ENCODE peak calls at places on chromosomes 11 and 22, in seven cellular contexts. C is HCT116, E is SK-N-SH, Z is GM12878, P is K562, K is HepG2, A is H1. R is an unnamed sample.

GRCh38 chr11:96294289-96294688 is 48.7 kb downstream of the MAML2 start:
- DNase-seq in A (no peak), E (no peak), C (no peak), Z (no peak), P (no peak), K (no peak), R (no peak)

GRCh38 chr11:68832476-68833176 is 9.1 kb downstream of the CPT1A start:
- DNase-seq in Z (no peak), E (peak), A (no peak), C (no peak), P (no peak), K (no peak), R (peak)

GRCh38 chr22:40215266-40215665 is 37.5 kb downstream of the TNRC6B start:
- DNase-seq in C (no peak), P (no peak), E (no peak), K (no peak), A (no peak), Z (no peak), R (peak)

GRCh38 chr22:27885977-27886842 is 32.8 kb downstream of the PITPNB start:
- DNase-seq in P (peak), Z (no peak), C (peak), A (no peak), E (peak), K (peak), R (peak)

GRCh38 chr22:41687901-41688364 is 734 bp downstream of the SNU13 start:
- DNase-seq in C (no peak), K (no peak), A (no peak), E (peak), Z (no peak), P (peak), R (no peak)

GRCh38 chr11:116148645-116149044 is 624.1 kb downstream of the BUD13 start:
- DNase-seq in K (no peak), E (no peak), A (no peak), P (no peak), Z (no peak), C (no peak), R (no peak)

GRCh38 chr22:32628626-32629587 is 154.3 kb downstream of the FBXO7 start:
- DNase-seq in E (no peak), P (no peak), Z (no peak), K (peak), A (no peak), C (no peak), R (no peak)

GRCh38 chr11:130209128-130209932 is 49.7 kb downstream of the ST14 start:
- DNase-seq in P (no peak), E (peak), K (no peak), Z (no peak), A (no peak), C (no peak), R (no peak)

GRCh38 chr11:46537851-46538295 is 56.0 kb downstream of the AMBRA1 start:
- DNase-seq in K (peak), A (peak), Z (no peak), P (peak), C (peak), E (peak), R (peak)

GRCh38 chr22:19067696-19068348 is 54.4 kb downstream of the DGCR2 start:
- DNase-seq in C (no peak), K (no peak), Z (no peak), A (no peak), P (no peak), E (no peak), R (no peak)

GRCh38 chr11:2665747-2666710 is 33.8 kb downstream of the KCNQ1OT1 start:
- DNase-seq in Z (no peak), P (no peak), E (no peak), K (no peak), A (no peak), C (no peak), R (no peak)

GRCh38 chr11:28938091-28938490 is 829.9 kb downstream of the METTL15 start:
- DNase-seq in C (no peak), E (no peak), A (no peak), P (no peak), Z (no peak), K (no peak), R (peak)

GRCh38 chr11:20337526-20338154 is 25.9 kb upstream of the HTATIP2 start:
- DNase-seq in Z (no peak), E (peak), K (peak), C (peak), A (no peak), P (no peak), R (peak)

GRCh38 chr22:46584081-46584903 is 35.9 kb upstream of the GRAMD4 start:
- DNase-seq in K (no peak), E (no peak), A (no peak), P (no peak), Z (no peak), C (no peak), R (no peak)

GRCh38 chr11:114296190-114296978 is at the start of gene NNMT:
- DNase-seq in K (no peak), Z (no peak), A (no peak), P (peak), E (no peak), C (no peak), R (no peak)

GRCh38 chr22:43440556-43440955 is 28.7 kb downstream of the MPPED1 start:
- DNase-seq in E (no peak), P (no peak), C (no peak), K (no peak), A (no peak), Z (no peak), R (no peak)

GRCh38 chr11:103596323-103596722 is 440.1 kb upstream of the DDI1 start:
- DNase-seq in P (no peak), A (no peak), C (no peak), Z (no peak), K (no peak), E (no peak), R (no peak)

DNA sequence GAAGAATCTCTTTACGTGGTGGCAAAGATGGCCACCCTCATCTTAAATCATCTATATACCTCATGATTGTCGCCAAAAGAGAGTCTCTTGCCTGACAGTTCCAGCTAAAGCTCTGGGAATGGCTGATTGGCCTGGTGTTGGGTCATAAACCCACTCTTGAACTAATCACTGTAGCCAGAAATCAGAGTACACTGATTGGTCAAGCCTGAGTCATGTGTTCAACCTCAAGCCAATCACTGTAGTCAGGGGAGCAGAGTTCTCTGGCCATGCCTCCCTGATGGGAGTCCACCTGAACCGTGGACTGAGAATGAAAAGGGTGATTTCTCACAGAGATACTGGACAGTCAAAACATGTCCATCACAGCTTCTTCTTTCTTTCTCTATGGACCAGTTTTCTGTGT is 45.8 kb downstream of the RCN1 start:
- DNase-seq in Z (no peak), K (no peak), E (no peak), A (no peak), C (no peak), P (no peak), R (no peak)
- TF ChIP-seq JUND in Z (no peak), K (no peak), E (no peak), A (no peak), C (no peak), P (no peak), R (no peak)

GRCh38 chr11:87263439-87263838 is 225.7 kb downstream of the TMEM135 start:
- DNase-seq in C (no peak), P (no peak), E (no peak), K (no peak), Z (no peak), A (no peak), R (no peak)

GRCh38 chr11:87263979-87264378 is 226.2 kb downstream of the TMEM135 start:
- DNase-seq in Z (no peak), A (no peak), P (no peak), K (no peak), C (no peak), E (no peak), R (no peak)

GRCh38 chr11:87265132-87265531 is 227.4 kb downstream of the TMEM135 start:
- DNase-seq in P (no peak), E (no peak), Z (no peak), K (no peak), A (no peak), C (no peak), R (no peak)

GRCh38 chr11:87265915-87266314 is 228.2 kb downstream of the TMEM135 start:
- DNase-seq in C (no peak), E (no peak), A (no peak), K (no peak), Z (no peak), P (no peak), R (no peak)

DNA sequence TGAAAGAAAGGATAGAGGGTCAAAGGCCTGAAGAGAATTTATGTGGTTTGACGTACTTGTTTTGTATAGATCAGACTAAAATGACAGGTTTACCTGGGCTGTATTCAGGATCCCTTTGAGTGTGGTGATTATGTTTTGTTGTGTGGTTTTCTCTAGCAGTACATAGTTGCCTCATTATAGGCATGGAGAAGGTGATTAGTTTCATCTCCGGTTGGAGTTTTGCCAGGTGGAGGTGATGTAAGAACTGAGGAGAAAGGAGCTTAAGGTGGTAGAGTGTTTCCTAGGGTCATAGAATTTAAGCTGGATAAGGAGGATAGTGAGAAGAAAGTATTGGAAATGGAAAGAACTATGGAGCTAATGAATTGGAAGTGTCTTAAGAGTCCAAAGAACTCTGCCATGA is 229.0 kb downstream of the TMEM135 start:
- DNase-seq in A (no peak), P (peak), Z (no peak), K (no peak), C (no peak), E (no peak), R (no peak)
- TF ChIP-seq JUND in A (no peak), P (peak), Z (no peak), K (no peak), C (no peak), E (no peak), R (no peak)

DNA sequence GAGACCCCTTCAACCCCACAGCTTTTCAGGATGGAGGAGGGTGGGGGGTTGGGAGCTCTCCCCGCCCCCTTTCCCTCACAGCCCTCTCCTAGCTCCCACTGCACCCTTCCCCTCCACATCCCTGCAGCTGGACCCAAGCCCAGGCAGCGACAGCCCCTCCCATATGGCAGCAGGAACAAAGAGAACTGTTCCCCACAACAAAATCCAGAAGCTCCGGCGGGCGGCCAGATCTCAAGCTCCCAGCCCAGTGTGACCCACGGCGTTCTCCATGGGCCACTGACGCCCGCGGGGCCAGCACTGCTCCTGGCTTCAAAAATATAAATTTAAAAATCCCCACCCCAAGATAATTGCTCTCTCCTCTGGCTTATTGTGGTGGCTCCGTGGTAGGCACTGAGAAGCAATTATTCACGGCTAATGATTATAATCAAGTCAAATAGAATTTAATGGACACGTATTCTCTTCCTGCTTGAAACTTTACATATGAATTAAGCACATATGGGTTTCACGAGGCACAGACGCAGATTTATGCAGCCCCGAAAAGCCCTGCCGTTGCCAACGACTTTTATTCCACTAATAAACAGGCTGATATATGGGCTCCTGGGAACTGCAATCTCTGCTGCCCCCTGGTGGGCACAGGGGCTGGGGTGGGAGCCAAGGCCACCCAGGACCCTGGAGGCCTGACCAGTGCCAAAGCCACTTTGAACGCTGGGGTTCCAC is 17.6 kb downstream of the MACROD1 start:
- DNase-seq in K (peak), A (peak), Z (no peak), P (peak), E (peak), C (peak), R (peak)
- TF ChIP-seq JUND in K (no peak), A (no peak), Z (no peak), P (no peak), E (no peak), C (no peak), R (no peak)

GRCh38 chr22:37803195-37803635 is 4.5 kb upstream of the GCAT start:
- DNase-seq in C (no peak), A (no peak), K (peak), P (peak), Z (no peak), E (no peak), R (no peak)
- TF ChIP-seq JUND in C (no peak), A (no peak), K (no peak), P (peak), Z (no peak), E (no peak), R (no peak)

GRCh38 chr11:16001044-16001568 is 355.2 kb downstream of the SOX6 start:
- DNase-seq in A (no peak), P (no peak), K (no peak), E (no peak), Z (no peak), C (no peak), R (no peak)

GRCh38 chr11:16002942-16003341 is 353.4 kb downstream of the SOX6 start:
- DNase-seq in P (no peak), E (no peak), Z (no peak), A (no peak), C (no peak), K (no peak), R (no peak)

GRCh38 chr11:16007514-16007913 is 348.8 kb downstream of the SOX6 start:
- DNase-seq in E (no peak), Z (no peak), C (no peak), A (no peak), K (no peak), P (no peak), R (no peak)

GRCh38 chr11:16000065-16000464 is 356.3 kb downstream of the SOX6 start:
- DNase-seq in A (no peak), C (no peak), P (no peak), Z (no peak), K (no peak), E (no peak), R (no peak)

DNA sequence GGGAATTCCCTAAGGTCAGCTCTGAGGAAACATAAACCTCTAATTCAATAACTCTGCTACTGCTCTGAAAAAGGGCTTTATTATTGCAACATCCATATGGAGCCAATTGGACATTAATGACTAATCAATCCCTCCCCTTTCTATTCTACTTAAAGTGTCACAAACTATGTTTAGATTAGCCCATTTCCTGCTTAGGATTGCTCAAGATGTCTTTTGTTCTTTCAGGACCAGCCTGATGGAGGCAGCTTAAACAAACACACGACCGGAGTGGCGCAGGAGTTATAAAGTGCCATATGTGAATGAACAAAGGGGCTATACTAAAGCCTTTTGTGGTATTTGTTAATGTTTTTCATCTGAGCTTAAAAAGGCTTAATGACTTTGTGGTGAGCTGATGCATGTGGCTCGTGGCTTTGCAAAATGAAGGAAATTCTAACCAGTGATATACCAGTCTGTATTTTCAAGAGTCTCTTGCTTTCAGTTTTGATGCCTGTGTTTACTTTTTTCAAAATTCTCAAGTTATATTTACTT is 354.4 kb downstream of the SOX6 start:
- DNase-seq in Z (no peak), E (no peak), P (no peak), K (peak), A (no peak), C (peak), R (no peak)
- TF ChIP-seq JUND in Z (no peak), E (no peak), P (no peak), K (no peak), A (no peak), C (no peak), R (no peak)

GRCh38 chr11:125777309-125777708 is 1.3 kb downstream of the PATE2 start:
- DNase-seq in E (no peak), K (no peak), A (no peak), P (no peak), C (no peak), Z (no peak), R (no peak)
- TF ChIP-seq JUND in E (no peak), K (no peak), A (no peak), P (no peak), C (no peak), Z (no peak), R (no peak)

DNA sequence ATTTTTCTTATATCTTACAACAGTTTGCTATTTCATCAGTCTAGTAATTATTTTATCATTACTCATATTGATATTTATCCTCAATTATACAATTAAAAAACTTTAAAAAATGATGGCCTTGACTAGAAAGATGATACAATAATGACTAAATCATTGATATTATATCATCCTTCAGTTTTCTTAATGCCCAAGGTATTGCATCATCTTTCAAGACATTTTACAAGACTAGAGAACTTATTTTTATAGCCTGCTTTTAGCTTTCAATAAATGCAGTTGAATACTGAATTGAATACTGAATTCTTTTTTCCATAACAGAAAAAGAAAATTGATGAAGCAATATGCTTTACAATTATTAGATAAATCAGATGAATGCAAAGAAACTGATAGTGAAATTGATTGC is 886.5 kb upstream of the LRRC4C start:
- DNase-seq in P (no peak), C (no peak), K (no peak), A (no peak), E (no peak), Z (no peak), R (no peak)
- TF ChIP-seq JUND in P (no peak), C (no peak), K (no peak), A (no peak), E (no peak), Z (no peak), R (no peak)

GRCh38 chr11:33478111-33478573 is 221.0 kb downstream of the HIPK3 start:
- DNase-seq in E (no peak), Z (peak), A (no peak), P (no peak), K (peak), C (no peak), R (no peak)

GRCh38 chr11:33474866-33475265 is 217.7 kb downstream of the HIPK3 start:
- DNase-seq in E (no peak), C (no peak), K (no peak), Z (no peak), P (no peak), A (no peak), R (no peak)

GRCh38 chr11:33476945-33477584 is 219.9 kb downstream of the HIPK3 start:
- DNase-seq in C (no peak), K (no peak), P (no peak), E (no peak), A (no peak), Z (no peak), R (no peak)

GRCh38 chr11:33479216-33479615 is 221.4 kb downstream of the C11orf91 start:
- DNase-seq in K (no peak), C (no peak), P (no peak), A (no peak), E (no peak), Z (no peak), R (no peak)

DNA sequence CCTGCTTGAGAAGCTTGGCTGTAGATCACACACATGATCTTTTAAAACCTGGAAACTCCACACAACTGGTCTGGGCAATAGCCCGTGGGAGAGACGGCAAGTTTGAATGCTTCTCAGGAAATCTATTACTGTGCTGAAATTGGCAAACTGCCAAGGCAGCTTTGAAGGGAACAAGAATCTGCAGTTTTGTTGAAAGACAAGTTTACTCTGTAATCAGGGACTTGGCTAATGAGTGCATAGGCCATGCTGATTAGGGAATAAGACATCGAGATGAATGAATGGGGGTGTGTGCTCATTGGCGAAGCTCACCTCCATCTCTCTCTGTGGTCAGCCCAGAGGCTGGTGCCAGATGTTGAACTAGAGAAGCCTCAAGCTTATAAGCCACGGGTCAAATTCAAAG is 218.8 kb downstream of the HIPK3 start:
- DNase-seq in E (peak), P (no peak), A (no peak), K (peak), Z (no peak), C (no peak), R (no peak)
- TF ChIP-seq JUND in E (no peak), P (no peak), A (no peak), K (no peak), Z (no peak), C (no peak), R (no peak)

DNA sequence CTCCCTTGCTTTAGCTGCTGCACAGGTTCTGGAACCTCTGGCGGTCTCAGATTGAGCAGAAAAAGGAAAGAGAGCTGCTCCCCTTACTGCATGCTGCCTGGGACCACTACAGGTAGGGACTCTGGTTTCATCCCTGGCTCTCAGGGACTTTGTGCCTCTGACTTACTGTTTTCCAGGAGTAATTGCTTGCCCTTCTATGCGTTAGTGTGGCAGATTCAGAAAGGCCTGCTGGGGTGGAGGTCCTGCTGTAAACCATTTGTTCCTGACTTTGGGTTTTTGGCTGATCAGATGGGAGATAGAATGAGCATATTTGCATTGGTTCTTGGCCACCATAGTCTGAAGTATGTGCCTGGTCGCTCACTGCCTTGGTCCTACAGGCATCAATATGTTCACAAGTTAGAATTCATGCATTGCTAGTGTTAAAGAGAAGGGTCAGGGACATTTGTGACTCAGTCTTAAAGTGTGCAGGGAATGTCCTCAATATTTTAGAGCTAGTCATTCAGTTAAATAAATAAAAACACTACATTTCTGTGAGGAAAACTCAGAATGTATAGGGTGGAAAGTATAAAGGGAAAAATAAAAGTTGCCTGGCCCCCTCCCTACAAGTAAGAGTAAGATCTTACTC is 78.0 kb downstream of the PISD start:
- DNase-seq in A (no peak), C (no peak), Z (no peak), E (no peak), P (no peak), K (no peak), R (no peak)
- TF ChIP-seq JUND in A (no peak), C (no peak), Z (no peak), E (no peak), P (no peak), K (no peak), R (no peak)